ENCODE peak calls at places on chromosomes 5 and 9, in eight cellular contexts. One of them, this sample, is unnamed.

GRCh38 chr5:60185230-60186104 is 291.9 kb upstream of the PDE4D start:
- DNase-seq in tibial artery: no peak
- DNase-seq in psoas muscle: no peak
- DNase-seq in left ventricle myocardium inferior: no peak
- DNase-seq in colonic mucosa: no peak
- DNase-seq in RWPE1: no peak
- DNase-seq in CD8-positive, alpha-beta T cell: no peak
- DNase-seq in suprapubic skin: no peak
- DNase-seq in this sample: no peak

GRCh38 chr5:67643531-67643930 is 446.9 kb upstream of the CD180 start:
- DNase-seq in tibial artery: no peak
- DNase-seq in psoas muscle: no peak
- DNase-seq in left ventricle myocardium inferior: no peak
- DNase-seq in colonic mucosa: no peak
- DNase-seq in RWPE1: no peak
- DNase-seq in CD8-positive, alpha-beta T cell: no peak
- DNase-seq in suprapubic skin: no peak
- DNase-seq in this sample: no peak

GRCh38 chr5:78887384-78888118 is 97.6 kb downstream of the ARSB start:
- DNase-seq in tibial artery: no peak
- DNase-seq in psoas muscle: no peak
- DNase-seq in left ventricle myocardium inferior: no peak
- DNase-seq in colonic mucosa: no peak
- DNase-seq in RWPE1: no peak
- DNase-seq in CD8-positive, alpha-beta T cell: no peak
- DNase-seq in suprapubic skin: no peak
- DNase-seq in this sample: no peak

GRCh38 chr9:72813544-72813943 is 139.3 kb downstream of the ALDH1A1 start:
- DNase-seq in tibial artery: no peak
- DNase-seq in psoas muscle: no peak
- DNase-seq in left ventricle myocardium inferior: no peak
- DNase-seq in colonic mucosa: no peak
- DNase-seq in RWPE1: no peak
- DNase-seq in CD8-positive, alpha-beta T cell: no peak
- DNase-seq in suprapubic skin: no peak
- DNase-seq in this sample: no peak

GRCh38 chr5:116144103-116144502 is 59.3 kb downstream of the COMMD10 start:
- DNase-seq in tibial artery: no peak
- DNase-seq in psoas muscle: no peak
- DNase-seq in left ventricle myocardium inferior: no peak
- DNase-seq in colonic mucosa: no peak
- DNase-seq in RWPE1: no peak
- DNase-seq in CD8-positive, alpha-beta T cell: no peak
- DNase-seq in suprapubic skin: no peak
- DNase-seq in this sample: no peak

GRCh38 chr5:37839441-37840035 is 303 bp downstream of the GDNF start:
- DNase-seq in tibial artery: peak
- DNase-seq in psoas muscle: peak
- DNase-seq in left ventricle myocardium inferior: peak
- DNase-seq in colonic mucosa: no peak
- DNase-seq in RWPE1: peak
- DNase-seq in CD8-positive, alpha-beta T cell: no peak
- DNase-seq in suprapubic skin: peak
- DNase-seq in this sample: peak

GRCh38 chr5:27221410-27221809 is 183.0 kb upstream of the CDH9 start:
- DNase-seq in tibial artery: no peak
- DNase-seq in psoas muscle: no peak
- DNase-seq in left ventricle myocardium inferior: no peak
- DNase-seq in colonic mucosa: no peak
- DNase-seq in RWPE1: no peak
- DNase-seq in CD8-positive, alpha-beta T cell: no peak
- DNase-seq in suprapubic skin: no peak
- DNase-seq in this sample: no peak

GRCh38 chr5:110267714-110268113 is 458.8 kb downstream of the TMEM232 start:
- DNase-seq in tibial artery: no peak
- DNase-seq in psoas muscle: no peak
- DNase-seq in left ventricle myocardium inferior: no peak
- DNase-seq in colonic mucosa: no peak
- DNase-seq in RWPE1: no peak
- DNase-seq in CD8-positive, alpha-beta T cell: no peak
- DNase-seq in suprapubic skin: no peak
- DNase-seq in this sample: no peak

GRCh38 chr9:19155106-19155999 is 28.1 kb upstream of the PLIN2 start:
- DNase-seq in tibial artery: no peak
- DNase-seq in psoas muscle: no peak
- DNase-seq in left ventricle myocardium inferior: no peak
- DNase-seq in colonic mucosa: no peak
- DNase-seq in RWPE1: no peak
- DNase-seq in CD8-positive, alpha-beta T cell: no peak
- DNase-seq in suprapubic skin: no peak
- DNase-seq in this sample: no peak

GRCh38 chr5:177410575-177410974 is 1.2 kb upstream of the F12 start:
- DNase-seq in tibial artery: no peak
- DNase-seq in psoas muscle: no peak
- DNase-seq in left ventricle myocardium inferior: no peak
- DNase-seq in colonic mucosa: no peak
- DNase-seq in RWPE1: no peak
- DNase-seq in CD8-positive, alpha-beta T cell: no peak
- DNase-seq in suprapubic skin: no peak
- DNase-seq in this sample: no peak

GRCh38 chr9:36053971-36054370 is 17.3 kb downstream of the RECK start:
- DNase-seq in tibial artery: no peak
- DNase-seq in psoas muscle: no peak
- DNase-seq in left ventricle myocardium inferior: no peak
- DNase-seq in colonic mucosa: no peak
- DNase-seq in RWPE1: no peak
- DNase-seq in CD8-positive, alpha-beta T cell: no peak
- DNase-seq in suprapubic skin: no peak
- DNase-seq in this sample: no peak

GRCh38 chr9:124007468-124008306 is 3.9 kb upstream of the LHX2 start:
- DNase-seq in tibial artery: no peak
- DNase-seq in psoas muscle: no peak
- DNase-seq in left ventricle myocardium inferior: no peak
- DNase-seq in colonic mucosa: no peak
- DNase-seq in RWPE1: no peak
- DNase-seq in CD8-positive, alpha-beta T cell: no peak
- DNase-seq in suprapubic skin: no peak
- DNase-seq in this sample: no peak

GRCh38 chr5:80282054-80282453 is 26.2 kb upstream of the SERINC5 start:
- DNase-seq in tibial artery: no peak
- DNase-seq in psoas muscle: no peak
- DNase-seq in left ventricle myocardium inferior: no peak
- DNase-seq in colonic mucosa: no peak
- DNase-seq in RWPE1: no peak
- DNase-seq in CD8-positive, alpha-beta T cell: no peak
- DNase-seq in suprapubic skin: no peak
- DNase-seq in this sample: no peak

GRCh38 chr9:92723299-92723625 is 41.4 kb downstream of the BICD2 start:
- DNase-seq in tibial artery: no peak
- DNase-seq in psoas muscle: no peak
- DNase-seq in left ventricle myocardium inferior: no peak
- DNase-seq in colonic mucosa: no peak
- DNase-seq in RWPE1: peak
- DNase-seq in CD8-positive, alpha-beta T cell: no peak
- DNase-seq in suprapubic skin: no peak
- DNase-seq in this sample: no peak

GRCh38 chr5:160466889-160467554 is 45.4 kb downstream of the PTTG1 start:
- DNase-seq in tibial artery: no peak
- DNase-seq in psoas muscle: no peak
- DNase-seq in left ventricle myocardium inferior: no peak
- DNase-seq in colonic mucosa: no peak
- DNase-seq in RWPE1: no peak
- DNase-seq in CD8-positive, alpha-beta T cell: no peak
- DNase-seq in suprapubic skin: no peak
- DNase-seq in this sample: no peak

GRCh38 chr5:141734501-141735231 is 52.6 kb upstream of the ARAP3 start:
- DNase-seq in tibial artery: no peak
- DNase-seq in psoas muscle: no peak
- DNase-seq in left ventricle myocardium inferior: no peak
- DNase-seq in colonic mucosa: peak
- DNase-seq in RWPE1: peak
- DNase-seq in CD8-positive, alpha-beta T cell: no peak
- DNase-seq in suprapubic skin: peak
- DNase-seq in this sample: peak

GRCh38 chr5:168312606-168313297 is 21.3 kb downstream of the WWC1 start:
- DNase-seq in tibial artery: no peak
- DNase-seq in psoas muscle: no peak
- DNase-seq in left ventricle myocardium inferior: no peak
- DNase-seq in colonic mucosa: no peak
- DNase-seq in RWPE1: no peak
- DNase-seq in CD8-positive, alpha-beta T cell: no peak
- DNase-seq in suprapubic skin: no peak
- DNase-seq in this sample: no peak

GRCh38 chr5:34524123-34524522 is 132.0 kb upstream of the RAI14 start:
- DNase-seq in tibial artery: no peak
- DNase-seq in psoas muscle: no peak
- DNase-seq in left ventricle myocardium inferior: no peak
- DNase-seq in colonic mucosa: no peak
- DNase-seq in RWPE1: peak
- DNase-seq in CD8-positive, alpha-beta T cell: no peak
- DNase-seq in suprapubic skin: no peak
- DNase-seq in this sample: no peak

GRCh38 chr5:34525761-34526160 is 130.4 kb upstream of the RAI14 start:
- DNase-seq in tibial artery: no peak
- DNase-seq in psoas muscle: no peak
- DNase-seq in left ventricle myocardium inferior: no peak
- DNase-seq in colonic mucosa: no peak
- DNase-seq in RWPE1: no peak
- DNase-seq in CD8-positive, alpha-beta T cell: no peak
- DNase-seq in suprapubic skin: no peak
- DNase-seq in this sample: no peak

GRCh38 chr5:34523382-34523716 is 132.8 kb upstream of the RAI14 start:
- DNase-seq in tibial artery: no peak
- DNase-seq in psoas muscle: no peak
- DNase-seq in left ventricle myocardium inferior: no peak
- DNase-seq in colonic mucosa: no peak
- DNase-seq in RWPE1: no peak
- DNase-seq in CD8-positive, alpha-beta T cell: no peak
- DNase-seq in suprapubic skin: no peak
- DNase-seq in this sample: no peak

GRCh38 chr5:34521628-34522290 is 134.4 kb upstream of the RAI14 start:
- DNase-seq in tibial artery: no peak
- DNase-seq in psoas muscle: no peak
- DNase-seq in left ventricle myocardium inferior: no peak
- DNase-seq in colonic mucosa: no peak
- DNase-seq in RWPE1: no peak
- DNase-seq in CD8-positive, alpha-beta T cell: no peak
- DNase-seq in suprapubic skin: no peak
- DNase-seq in this sample: no peak

DNA sequence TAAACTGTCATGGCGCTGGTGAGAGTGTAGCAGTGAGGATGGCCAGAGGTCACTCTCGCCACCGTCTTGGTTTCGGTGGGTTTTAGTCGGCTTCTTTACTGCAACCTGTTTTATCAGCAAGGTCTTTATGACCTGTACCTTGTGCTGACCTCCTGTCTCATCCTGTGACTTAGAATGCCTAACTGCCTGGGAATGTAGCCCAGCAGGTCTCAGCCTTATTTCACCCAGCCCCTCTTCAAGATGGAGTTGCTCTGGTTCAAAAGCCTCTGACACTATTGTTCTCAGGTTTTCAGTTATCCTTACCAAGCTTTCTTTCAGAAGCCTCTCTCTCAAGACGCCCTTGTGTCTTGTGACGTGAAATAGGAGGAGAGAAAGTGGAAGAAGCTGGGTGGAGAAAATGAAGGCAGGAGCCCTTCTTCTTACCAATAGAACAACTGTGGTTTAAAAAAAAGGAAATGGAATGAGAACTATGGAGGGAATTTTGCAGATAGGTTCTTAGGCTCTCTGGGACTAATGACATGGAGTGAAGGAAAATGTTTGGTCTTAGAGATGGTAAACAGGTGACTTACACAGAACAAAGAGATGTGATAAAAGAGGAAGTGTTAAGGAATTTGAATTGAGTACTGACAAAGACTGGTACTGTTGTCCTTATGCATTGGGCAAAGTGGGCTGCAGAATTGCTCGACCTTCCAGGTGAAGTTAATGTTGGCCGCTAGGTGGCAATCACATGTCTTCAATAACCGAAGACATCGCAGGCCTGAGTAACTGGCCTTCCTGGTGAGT is 133.3 kb upstream of the RAI14 start:
- DNase-seq in tibial artery: peak
- DNase-seq in psoas muscle: no peak
- DNase-seq in left ventricle myocardium inferior: peak
- DNase-seq in colonic mucosa: peak
- DNase-seq in RWPE1: peak
- DNase-seq in CD8-positive, alpha-beta T cell: peak
- DNase-seq in suprapubic skin: peak
- DNase-seq in this sample: no peak
- H3K27ac ChIP-seq in tibial artery: no peak
- H3K27ac ChIP-seq in psoas muscle: no peak
- H3K27ac ChIP-seq in left ventricle myocardium inferior: no peak
- H3K27ac ChIP-seq in colonic mucosa: no peak
- H3K27ac ChIP-seq in RWPE1: no peak
- H3K27ac ChIP-seq in CD8-positive, alpha-beta T cell: no peak
- H3K27ac ChIP-seq in suprapubic skin: no peak
- H3K27ac ChIP-seq in this sample: no peak

GRCh38 chr5:83368317-83368716 is 103.2 kb upstream of the VCAN start:
- DNase-seq in tibial artery: no peak
- DNase-seq in psoas muscle: no peak
- DNase-seq in left ventricle myocardium inferior: no peak
- DNase-seq in colonic mucosa: no peak
- DNase-seq in RWPE1: peak
- DNase-seq in CD8-positive, alpha-beta T cell: no peak
- DNase-seq in suprapubic skin: peak
- DNase-seq in this sample: no peak
- H3K27ac ChIP-seq in tibial artery: no peak
- H3K27ac ChIP-seq in psoas muscle: no peak
- H3K27ac ChIP-seq in left ventricle myocardium inferior: no peak
- H3K27ac ChIP-seq in colonic mucosa: no peak
- H3K27ac ChIP-seq in RWPE1: no peak
- H3K27ac ChIP-seq in CD8-positive, alpha-beta T cell: no peak
- H3K27ac ChIP-seq in suprapubic skin: peak
- H3K27ac ChIP-seq in this sample: no peak

GRCh38 chr5:171956870-171957501 is 49.5 kb downstream of the FBXW11 start:
- DNase-seq in tibial artery: no peak
- DNase-seq in psoas muscle: no peak
- DNase-seq in left ventricle myocardium inferior: no peak
- DNase-seq in colonic mucosa: no peak
- DNase-seq in RWPE1: no peak
- DNase-seq in CD8-positive, alpha-beta T cell: no peak
- DNase-seq in suprapubic skin: no peak
- DNase-seq in this sample: peak
- H3K27ac ChIP-seq in tibial artery: no peak
- H3K27ac ChIP-seq in psoas muscle: no peak
- H3K27ac ChIP-seq in left ventricle myocardium inferior: peak
- H3K27ac ChIP-seq in colonic mucosa: no peak
- H3K27ac ChIP-seq in RWPE1: peak
- H3K27ac ChIP-seq in CD8-positive, alpha-beta T cell: peak
- H3K27ac ChIP-seq in suprapubic skin: no peak
- H3K27ac ChIP-seq in this sample: no peak

DNA sequence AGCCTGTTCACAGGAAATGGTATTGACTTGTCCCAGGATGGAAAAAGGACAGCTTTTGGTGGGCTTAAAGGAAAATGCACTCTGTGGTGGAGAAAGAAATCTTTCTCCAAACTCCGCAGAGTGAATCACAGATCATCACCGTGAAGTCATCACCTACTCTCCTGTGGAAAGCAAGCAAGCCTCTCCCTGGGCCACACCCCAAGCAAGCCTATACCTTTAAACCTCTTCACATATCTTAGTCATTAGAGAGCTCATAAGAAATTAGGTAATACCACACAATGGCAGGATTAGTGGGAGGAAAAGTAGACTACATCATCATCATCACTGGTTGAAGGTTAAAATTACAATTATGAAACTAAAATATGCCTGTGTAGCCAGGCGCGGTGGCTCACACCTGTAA is 23.2 kb downstream of the TLE1 start:
- DNase-seq in tibial artery: no peak
- DNase-seq in psoas muscle: no peak
- DNase-seq in left ventricle myocardium inferior: no peak
- DNase-seq in colonic mucosa: no peak
- DNase-seq in RWPE1: peak
- DNase-seq in CD8-positive, alpha-beta T cell: no peak
- DNase-seq in suprapubic skin: no peak
- DNase-seq in this sample: no peak
- H3K27ac ChIP-seq in tibial artery: no peak
- H3K27ac ChIP-seq in psoas muscle: no peak
- H3K27ac ChIP-seq in left ventricle myocardium inferior: no peak
- H3K27ac ChIP-seq in colonic mucosa: no peak
- H3K27ac ChIP-seq in RWPE1: peak
- H3K27ac ChIP-seq in CD8-positive, alpha-beta T cell: no peak
- H3K27ac ChIP-seq in suprapubic skin: no peak
- H3K27ac ChIP-seq in this sample: no peak